ENCODE peak calls at places on chromosome 22, in six cellular contexts. Y is CD4-positive, alpha-beta memory T cell; A is NCI-H1105 treated with DMSO at 0.1 percent for 48 hours; B is NCI-H774; M is NCI-H2081 treated with DMSO at 0.1 percent for 48 hours; S is NCI-H524. W is an unnamed sample.

GRCh38 chr22:17213976-17214375 is 5.3 kb downstream of the ADA2 start:
- DNase-seq in Y (peak; percentile 48), A (no peak), B (no peak), M (no peak), S (peak; percentile 32), W (peak; percentile 39)

GRCh38 chr22:40498454-40499186 is 128.2 kb downstream of the SGSM3 start:
- DNase-seq in Y (no peak), A (no peak), B (no peak), M (no peak), S (no peak), W (no peak)

GRCh38 chr22:46852771-46853170 is 90.3 kb downstream of the TBC1D22A start:
- DNase-seq in Y (no peak), A (no peak), B (no peak), M (no peak), S (no peak), W (no peak)

GRCh38 chr22:43891360-43892182 is at the start of gene PNPLA5:
- DNase-seq in Y (no peak), A (no peak), B (no peak), M (no peak), S (no peak), W (peak; percentile 32)

GRCh38 chr22:31329029-31329428 is 17.1 kb downstream of the PATZ1 start:
- DNase-seq in Y (no peak), A (no peak), B (no peak), M (no peak), S (no peak), W (no peak)

GRCh38 chr22:44933829-44934735 is 75.7 kb downstream of the PHF21B start:
- DNase-seq in Y (no peak), A (no peak), B (no peak), M (no peak), S (no peak), W (no peak)

GRCh38 chr22:26547426-26547825 is 35.2 kb upstream of the TFIP11 start:
- DNase-seq in Y (no peak), A (no peak), B (no peak), M (no peak), S (no peak), W (no peak)

GRCh38 chr22:23305321-23305910 is 125.1 kb downstream of the BCR start:
- DNase-seq in Y (no peak), A (no peak), B (no peak), M (no peak), S (no peak), W (no peak)

GRCh38 chr22:18947905-18948304 is 11.8 kb upstream of the PRODH start:
- DNase-seq in Y (no peak), A (no peak), B (no peak), M (no peak), S (no peak), W (no peak)

GRCh38 chr22:36860821-36861659 is at the start of gene NCF4:
- DNase-seq in Y (peak; percentile 33), A (no peak), B (no peak), M (no peak), S (no peak), W (peak; percentile 73)

GRCh38 chr22:47293368-47294221 is 531.1 kb downstream of the TBC1D22A start:
- DNase-seq in Y (no peak), A (no peak), B (no peak), M (no peak), S (no peak), W (no peak)

GRCh38 chr22:22834204-22834603 is 53.4 kb upstream of the IGLL5 start:
- DNase-seq in Y (no peak), A (no peak), B (no peak), M (no peak), S (no peak), W (no peak)

W was measured in naive thymus-derived CD4-positive, alpha-beta T cell.